ENCODE peak calls at places on chromosomes 13 and 19, in four cellular contexts. L is GM12878, D is K562, N is HepG2. I is an unnamed sample.

GRCh38 chr19:14021474-14021873 is 6.5 kb upstream of the RLN3 start:
- DNase-seq in N (no peak), L (no peak), D (peak), I (no peak)

GRCh38 chr13:40637644-40638043 is 28.8 kb downstream of the FOXO1 start:
- DNase-seq in D (no peak), N (no peak), L (no peak), I (no peak)

GRCh38 chr19:10006335-10006708 is 4.0 kb downstream of the COL5A3 start:
- DNase-seq in L (no peak), D (no peak), N (no peak), I (no peak)

GRCh38 chr13:100721885-100722512 is 47.4 kb upstream of the TMTC4 start:
- DNase-seq in N (peak), L (no peak), D (peak), I (peak)

GRCh38 chr13:74037762-74038161 is 96.4 kb downstream of the KLF12 start:
- DNase-seq in D (no peak), L (no peak), N (no peak), I (no peak)

GRCh38 chr13:27658569-27658968 is 36.9 kb downstream of the POLR1D start:
- DNase-seq in L (no peak), N (no peak), D (no peak), I (no peak)

GRCh38 chr13:49652691-49653305 is 24.5 kb downstream of the ARL11 start:
- DNase-seq in N (peak), D (peak), L (no peak), I (peak)

GRCh38 chr13:71861769-71862168 is 5.2 kb downstream of the DACH1 start:
- DNase-seq in D (no peak), N (no peak), L (no peak), I (no peak)

GRCh38 chr13:44045179-44045562 is 165.5 kb downstream of the LACC1 start:
- DNase-seq in D (no peak), N (no peak), L (no peak), I (no peak)

GRCh38 chr19:11457115-11457514 is 21.7 kb downstream of the PRKCSH start:
- DNase-seq in D (no peak), L (no peak), N (no peak), I (no peak)

GRCh38 chr19:5339950-5340636 is 519 bp downstream of the PTPRS start:
- DNase-seq in L (no peak), D (peak), N (no peak), I (no peak)

GRCh38 chr13:41822560-41822959 is 138.3 kb downstream of the VWA8 start:
- DNase-seq in N (no peak), D (no peak), L (no peak), I (no peak)

GRCh38 chr13:27783111-27783510 is 9.2 kb upstream of the GSX1 start:
- DNase-seq in L (no peak), D (peak), N (peak), I (no peak)

GRCh38 chr19:58476498-58477015 is 405 bp downstream of the ZNF446 start:
- DNase-seq in D (peak), N (peak), L (no peak), I (no peak)

GRCh38 chr13:108980237-108980636 is 350.8 kb downstream of the MYO16 start:
- DNase-seq in D (no peak), L (no peak), N (no peak), I (no peak)

GRCh38 chr19:58477130-58477529 is 978 bp downstream of the ZNF446 start:
- DNase-seq in N (no peak), L (no peak), D (no peak), I (no peak)

GRCh38 chr19:45499196-45500180 is 1.2 kb downstream of the PPM1N start:
- DNase-seq in D (peak), L (no peak), N (no peak), I (peak)

GRCh38 chr19:1933245-1933644 is 7.7 kb upstream of the CSNK1G2 start:
- DNase-seq in D (no peak), L (no peak), N (no peak), I (no peak)

GRCh38 chr13:95477187-95477586 is 75.3 kb upstream of the CLDN10 start:
- DNase-seq in L (no peak), D (peak), N (no peak), I (no peak)

GRCh38 chr13:28037399-28037798 is 48.9 kb upstream of the URAD start:
- DNase-seq in N (no peak), D (no peak), L (no peak), I (no peak)

GRCh38 chr19:56126983-56127780 is 6.1 kb upstream of the ZNF787 start:
- DNase-seq in L (no peak), N (peak), D (peak), I (no peak)

GRCh38 chr13:80334582-80335260 is 6.2 kb downstream of the SPRY2 start:
- DNase-seq in L (no peak), D (no peak), N (no peak), I (no peak)

GRCh38 chr13:98664047-98664446 is 87.1 kb upstream of the STK24 start:
- DNase-seq in L (no peak), D (peak), N (no peak), I (no peak)

GRCh38 chr19:19296953-19297689 is 23.2 kb downstream of the SUGP1 start:
- DNase-seq in L (no peak), N (no peak), D (no peak), I (no peak)

GRCh38 chr19:46887240-46887782 is 26.5 kb downstream of the ARHGAP35 start:
- DNase-seq in N (no peak), L (no peak), D (no peak), I (no peak)

GRCh38 chr13:41547253-41548000 is 90.1 kb downstream of the RGCC start:
- DNase-seq in N (peak), D (no peak), L (no peak), I (no peak)

GRCh38 chr19:29576043-29576442 is 30.0 kb upstream of the POP4 start:
- DNase-seq in N (no peak), D (no peak), L (no peak), I (no peak)

GRCh38 chr19:44671400-44671799 is at the start of gene CEACAM19:
- DNase-seq in D (no peak), L (no peak), N (no peak), I (no peak)

GRCh38 chr13:51425410-51426042 is 27.3 kb downstream of the INTS6 start:
- DNase-seq in D (no peak), N (no peak), L (no peak), I (no peak)

GRCh38 chr19:38433268-38433733 is at the start of gene RYR1:
- DNase-seq in N (no peak), D (peak), L (no peak), I (no peak)

GRCh38 chr19:2446390-2446789 is 10.4 kb downstream of the LMNB2 start:
- DNase-seq in N (no peak), L (no peak), D (no peak), I (no peak)

GRCh38 chr13:113275387-113275786 is 21.7 kb upstream of the LAMP1 start:
- DNase-seq in D (peak), N (peak), L (no peak), I (peak)

GRCh38 chr13:113272791-113273190 is 24.2 kb upstream of the LAMP1 start:
- DNase-seq in D (no peak), N (no peak), L (no peak), I (no peak)

DNA sequence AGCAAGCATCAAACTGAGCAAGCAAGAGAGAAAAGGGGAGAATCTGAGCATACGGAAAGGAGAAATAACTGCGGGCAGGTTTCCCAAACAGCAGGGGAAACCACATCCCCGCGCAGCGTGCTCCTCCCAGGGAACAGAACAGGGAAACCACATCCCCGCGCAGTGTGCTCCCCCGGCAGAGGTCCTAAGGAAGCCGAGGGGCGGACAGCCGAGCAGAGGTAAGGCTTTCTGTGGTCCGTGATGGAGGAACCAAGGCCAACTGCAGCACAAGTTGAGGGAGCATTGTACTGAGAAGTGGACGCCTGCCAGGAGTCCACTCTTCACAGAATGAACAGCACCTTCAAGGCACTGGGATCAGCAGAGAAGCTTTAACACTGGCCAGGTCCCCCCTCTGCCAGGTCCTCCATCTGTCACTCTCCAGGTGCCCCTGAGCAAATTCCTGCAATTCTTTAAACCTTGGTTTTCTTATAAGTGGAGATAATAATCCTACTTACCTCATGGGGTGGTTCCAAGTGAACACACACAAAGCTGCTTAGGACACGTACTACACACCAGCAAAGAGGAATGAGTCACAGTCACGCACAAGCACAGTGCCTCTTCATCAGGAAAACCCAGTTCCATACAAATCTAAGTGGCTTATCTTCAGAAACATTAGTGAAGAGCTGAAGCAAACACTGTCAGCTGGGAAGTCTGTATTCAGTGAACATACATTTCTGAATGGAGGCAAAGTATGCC is 23.0 kb upstream of the LAMP1 start:
- DNase-seq in D (peak), N (no peak), L (no peak), I (no peak)
- TF ChIP-seq HDAC6 in D (no peak), N (no peak), L (no peak), I (no peak)

DNA sequence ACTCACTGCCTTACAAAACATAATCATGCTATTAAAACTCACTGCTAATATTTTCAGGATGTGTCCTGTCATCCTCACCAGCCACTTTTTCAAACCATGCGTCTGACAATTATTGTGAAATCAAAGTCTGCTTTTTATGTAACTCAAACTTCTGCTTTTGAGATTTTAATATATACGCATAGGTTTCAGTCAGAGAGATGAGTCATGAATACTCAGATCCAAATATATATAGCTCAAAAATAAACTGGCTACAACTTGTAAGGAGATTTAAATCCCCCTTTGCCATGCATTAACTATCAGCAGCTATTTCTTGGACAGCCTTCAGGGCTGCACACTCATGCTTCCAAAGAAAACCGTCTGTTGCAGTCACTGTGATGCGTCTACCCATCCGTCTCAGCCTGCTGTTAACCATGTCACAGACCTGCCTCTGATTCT is 34.0 kb upstream of the SGCG start:
- DNase-seq in N (no peak), L (no peak), D (no peak), I (no peak)
- TF ChIP-seq HDAC6 in N (no peak), L (no peak), D (no peak), I (no peak)

GRCh38 chr13:39602614-39603366 is at the start of gene LHFPL6:
- DNase-seq in D (peak), L (no peak), N (peak), I (peak)
- TF ChIP-seq HDAC6 in D (no peak), L (no peak), N (no peak), I (no peak)

GRCh38 chr19:17092696-17093095 is 17.1 kb downstream of the MYO9B start:
- DNase-seq in N (no peak), D (no peak), L (no peak), I (no peak)

GRCh38 chr19:17089238-17089637 is 13.7 kb downstream of the MYO9B start:
- DNase-seq in N (no peak), L (no peak), D (no peak), I (no peak)

GRCh38 chr19:17088552-17088951 is 13.0 kb downstream of the MYO9B start:
- DNase-seq in D (no peak), N (no peak), L (no peak), I (no peak)

GRCh38 chr19:17091758-17092333 is 16.3 kb downstream of the MYO9B start:
- DNase-seq in D (peak), N (no peak), L (no peak), I (no peak)

DNA sequence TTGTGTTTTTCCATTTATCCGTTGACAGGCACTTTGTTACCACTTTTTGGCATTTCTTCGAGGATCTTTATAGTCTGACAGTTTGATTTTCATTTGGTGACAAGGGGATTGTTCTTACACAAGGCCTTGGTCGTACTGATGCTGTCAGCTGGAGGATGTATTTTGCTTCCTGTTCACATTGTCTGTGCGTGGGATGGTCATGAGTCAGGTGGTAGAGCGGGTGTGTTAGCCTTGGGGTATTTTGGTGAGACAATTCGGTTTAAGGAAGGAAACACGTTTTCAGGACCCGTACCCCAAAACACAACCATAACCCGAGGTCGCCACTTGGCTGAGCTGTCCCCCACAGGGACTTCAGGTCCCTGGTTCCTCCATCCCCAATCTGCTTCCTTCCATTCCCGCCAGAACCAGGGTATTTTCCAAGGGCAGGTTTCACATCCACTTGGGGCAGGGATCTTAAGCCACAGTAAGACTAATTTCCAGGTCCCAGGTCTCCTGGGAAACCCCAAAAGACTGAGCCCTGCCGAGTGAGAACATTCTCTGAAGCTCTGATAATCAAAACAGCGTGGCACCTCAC is 15.0 kb downstream of the MYO9B start:
- DNase-seq in N (no peak), L (no peak), D (no peak), I (no peak)
- TF ChIP-seq HDAC6 in N (no peak), L (no peak), D (no peak), I (no peak)

GRCh38 chr19:17718467-17718987 is 753 bp upstream of the MAP1S start:
- DNase-seq in N (no peak), L (no peak), D (no peak), I (no peak)

GRCh38 chr19:17720487-17720839 is 1.2 kb downstream of the MAP1S start:
- DNase-seq in L (no peak), N (no peak), D (no peak), I (no peak)

GRCh38 chr19:17721821-17722220 is 2.5 kb downstream of the MAP1S start:
- DNase-seq in D (no peak), L (no peak), N (no peak), I (no peak)

GRCh38 chr19:17718988-17719711 is at the start of gene MAP1S:
- DNase-seq in D (peak), N (peak), L (no peak), I (peak)

DNA sequence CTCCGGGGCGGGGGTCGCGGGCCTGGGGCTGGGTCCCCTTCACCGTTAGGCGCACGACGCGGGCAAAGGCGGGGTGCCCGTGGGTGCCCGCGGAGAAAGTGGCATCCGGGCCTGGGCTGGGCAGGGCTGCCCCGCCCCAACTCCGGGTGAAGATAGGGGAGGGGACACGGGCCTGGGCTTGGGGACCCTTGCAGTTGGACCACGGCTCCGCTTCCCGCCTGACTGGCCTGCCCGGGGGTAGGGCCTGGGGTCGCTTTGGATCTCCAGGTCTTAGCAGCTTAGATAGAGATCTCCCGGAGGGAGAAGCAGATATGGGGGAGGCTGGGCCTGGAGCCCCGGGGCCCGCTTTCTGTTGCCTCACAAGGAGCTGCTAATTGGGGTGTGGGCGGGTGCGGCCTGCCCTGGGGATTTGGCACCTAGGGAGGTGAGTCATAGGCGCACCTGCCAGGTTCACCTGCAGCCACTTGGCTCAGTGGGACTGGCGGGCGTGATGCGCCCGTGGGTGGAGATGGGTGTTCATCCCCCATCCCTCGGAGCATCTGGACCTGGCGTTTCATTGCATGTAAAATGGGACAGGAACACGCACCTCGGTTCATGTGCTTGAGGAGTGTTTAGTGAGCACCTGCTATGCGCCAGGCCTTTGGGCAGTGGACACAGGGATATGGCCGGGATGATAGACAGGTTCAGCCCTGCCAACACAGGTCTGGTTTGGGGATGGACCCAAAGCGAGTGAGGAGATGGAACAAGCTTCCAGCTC is 628 bp downstream of the MAP1S start:
- DNase-seq in L (no peak), N (no peak), D (no peak), I (no peak)
- TF ChIP-seq HDAC6 in L (no peak), N (no peak), D (no peak), I (no peak)